ENCODE peak calls at places on chromosomes 3 and 15, in five cellular contexts. D, T, A, N and X are unnamed samples. For H3K4me1, the result is how much of the 10 kb centered on the place peaks cover.

GRCh38 chr3:38112378-38112761 is 24.6 kb downstream of the ACAA1 start:
- DNase-seq in D (no peak), T (peak), A (peak), N (no peak), X (no peak)

GRCh38 chr15:72859023-72859756 is 75.6 kb upstream of the ADPGK start:
- DNase-seq in D (no peak), T (no peak), A (no peak), N (no peak), X (no peak)

GRCh38 chr3:11236588-11237461 is 35.4 kb upstream of the ATG7 start:
- DNase-seq in D (peak), T (no peak), A (peak), N (peak), X (peak)

GRCh38 chr3:69738291-69738690 is 973 bp upstream of the MITF start:
- DNase-seq in D (no peak), T (no peak), A (no peak), N (no peak), X (no peak)

GRCh38 chr3:32872487-32873382 is 54.9 kb downstream of the TRIM71 start:
- DNase-seq in D (peak), T (peak), A (peak), N (no peak), X (peak)

GRCh38 chr3:134299185-134299887 is 48.7 kb upstream of the RYK start:
- DNase-seq in D (peak), T (no peak), A (no peak), N (no peak), X (no peak)

GRCh38 chr15:72365844-72366243 is 10.0 kb downstream of the HEXA start:
- DNase-seq in D (no peak), T (no peak), A (no peak), N (no peak), X (no peak)

GRCh38 chr3:18008706-18009363 is 266.4 kb upstream of the TBC1D5 start:
- DNase-seq in D (no peak), T (no peak), A (no peak), N (peak), X (no peak)

GRCh38 chr3:162774613-162775100 is 1278.0 kb downstream of the OTOL1 start:
- DNase-seq in D (no peak), T (no peak), A (no peak), N (no peak), X (no peak)

GRCh38 chr15:85554852-85555521 is 174.6 kb downstream of the AKAP13 start:
- DNase-seq in D (no peak), T (no peak), A (no peak), N (no peak), X (peak)

DNA sequence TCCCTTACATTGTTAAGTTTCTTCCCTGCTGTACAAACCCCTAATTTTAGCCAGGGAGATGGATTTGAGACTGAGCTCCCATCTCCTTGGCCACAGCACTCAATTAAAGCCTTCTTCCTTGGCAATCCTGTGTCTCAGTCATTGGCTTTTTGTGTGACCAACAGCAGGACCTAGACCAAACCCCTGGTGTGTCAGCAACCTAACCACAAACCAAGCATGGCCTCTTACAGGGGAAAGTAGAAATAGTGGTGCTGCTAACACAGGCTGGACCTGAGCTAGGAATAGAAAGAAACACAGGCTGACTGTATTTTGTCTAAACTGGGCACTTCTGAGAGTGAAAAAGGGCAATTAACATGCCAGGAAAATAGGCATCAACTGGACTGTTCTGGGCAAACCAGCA is 37.9 kb downstream of the PPCDC start:
- DNase-seq in D (no peak), T (no peak), A (no peak), N (peak), X (no peak)
- H3K4me1 ChIP-seq in D (under half), T (under half), A (under half), N (under half), X (under half)

DNA sequence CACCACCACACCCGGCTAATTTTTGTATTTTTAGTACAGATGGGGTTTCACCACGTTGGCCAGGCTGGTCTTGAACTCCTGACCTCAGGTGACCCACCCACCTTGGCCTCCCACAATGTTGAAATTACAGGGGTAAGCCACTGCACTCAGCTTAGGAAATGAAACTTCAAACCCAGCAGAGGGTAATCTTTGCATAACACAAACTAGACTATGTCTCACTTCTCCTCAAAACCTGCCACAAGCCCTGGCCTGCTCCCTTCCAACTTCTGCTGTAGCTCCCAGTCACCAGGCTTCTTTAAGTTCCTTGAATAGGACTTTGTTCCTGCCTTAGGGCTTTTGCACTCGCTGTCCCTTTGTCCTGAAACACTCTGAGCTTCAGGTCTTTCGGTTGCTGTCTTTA is 39.2 kb upstream of the SEMA4B start:
- DNase-seq in D (no peak), T (no peak), A (no peak), N (no peak), X (no peak)
- H3K4me1 ChIP-seq in D (under half), T (under half), A (half or more), N (under half), X (half or more)

GRCh38 chr15:49673861-49674260 is 53.0 kb downstream of the DTWD1 start:
- DNase-seq in D (no peak), T (no peak), A (no peak), N (no peak), X (no peak)
- H3K4me1 ChIP-seq in D (under half), T (under half), A (under half), N (under half), X (under half)

GRCh38 chr3:50323614-50324199 is 1.2 kb upstream of the HYAL2 start:
- DNase-seq in D (no peak), T (no peak), A (peak), N (peak), X (no peak)

GRCh38 chr3:50323092-50323600 is 601 bp upstream of the HYAL2 start:
- DNase-seq in D (no peak), T (no peak), A (no peak), N (peak), X (no peak)

GRCh38 chr3:50325497-50326181 is 2.4 kb downstream of the TUSC2 start:
- DNase-seq in D (no peak), T (no peak), A (no peak), N (no peak), X (no peak)

GRCh38 chr3:50326182-50326541 is 1.9 kb downstream of the TUSC2 start:
- DNase-seq in D (no peak), T (no peak), A (no peak), N (no peak), X (no peak)

DNA sequence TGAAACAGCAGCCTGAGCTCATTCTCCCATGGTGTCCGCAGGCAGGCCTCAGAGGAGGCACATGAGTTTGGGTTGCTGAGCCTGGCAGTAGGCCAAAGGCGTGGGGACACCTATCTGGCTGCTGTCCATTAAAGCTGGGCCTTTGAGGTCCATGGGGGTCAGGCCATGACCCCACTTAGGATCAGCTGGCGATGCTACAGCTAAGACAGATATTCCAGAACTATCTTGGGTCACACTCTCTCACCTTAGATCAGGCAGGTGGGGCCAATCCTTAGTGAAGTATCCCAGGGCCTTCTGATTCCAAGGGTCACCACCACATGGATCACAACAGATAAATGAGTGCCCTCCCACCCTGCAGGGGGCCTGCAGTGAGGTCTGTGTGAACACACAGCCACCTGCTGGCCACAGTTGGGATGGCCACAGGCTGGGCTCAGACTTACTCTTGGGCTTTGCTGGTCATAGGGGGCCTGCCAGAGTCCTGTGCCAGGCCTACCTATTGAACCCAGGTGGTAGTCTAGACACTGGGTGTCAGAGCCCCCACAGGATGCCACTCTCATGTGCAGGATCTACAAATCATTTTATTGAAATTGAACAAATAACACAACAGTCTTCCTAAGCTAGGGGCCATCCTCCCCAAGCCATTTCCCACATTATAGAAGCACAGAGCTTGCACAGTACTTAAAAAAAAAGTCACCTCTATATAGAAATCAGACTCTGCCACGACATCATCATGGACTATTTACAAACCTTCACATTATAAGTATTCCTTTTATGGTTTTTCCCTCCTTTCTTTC is 2.0 kb upstream of the HYAL2 start:
- DNase-seq in D (peak), T (no peak), A (peak), N (peak), X (peak)
- H3K4me1 ChIP-seq in D (under half), T (half or more), A (half or more), N (half or more), X (under half)

DNA sequence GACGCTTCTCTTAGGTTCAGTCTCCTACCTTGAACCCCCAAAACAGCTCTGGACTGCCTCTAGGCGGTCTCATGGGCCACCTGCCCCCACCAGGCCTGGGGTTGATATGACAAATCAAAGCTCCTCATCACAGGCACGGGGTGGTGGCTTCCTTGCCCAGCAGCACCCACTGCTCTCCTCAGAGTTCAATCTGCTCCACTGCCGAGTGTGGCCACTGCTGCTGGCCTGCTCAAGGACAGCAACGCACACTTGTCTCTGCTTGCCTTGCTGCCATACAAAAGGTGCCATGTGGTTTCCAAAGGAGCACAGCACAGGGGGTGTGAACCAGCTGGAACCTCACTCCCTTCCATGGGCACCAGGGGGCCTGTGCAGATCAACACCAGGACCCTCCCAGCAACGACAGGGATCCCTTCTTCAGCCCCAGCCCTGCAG is 10.2 kb downstream of the KBTBD13 start:
- DNase-seq in D (no peak), T (peak), A (peak), N (no peak), X (no peak)
- H3K4me1 ChIP-seq in D (under half), T (half or more), A (half or more), N (half or more), X (half or more)

GRCh38 chr15:83290236-83290635 is 5.8 kb upstream of the BNC1 start:
- DNase-seq in D (no peak), T (no peak), A (no peak), N (no peak), X (no peak)
- H3K4me1 ChIP-seq in D (under half), T (under half), A (under half), N (under half), X (under half)

DNA sequence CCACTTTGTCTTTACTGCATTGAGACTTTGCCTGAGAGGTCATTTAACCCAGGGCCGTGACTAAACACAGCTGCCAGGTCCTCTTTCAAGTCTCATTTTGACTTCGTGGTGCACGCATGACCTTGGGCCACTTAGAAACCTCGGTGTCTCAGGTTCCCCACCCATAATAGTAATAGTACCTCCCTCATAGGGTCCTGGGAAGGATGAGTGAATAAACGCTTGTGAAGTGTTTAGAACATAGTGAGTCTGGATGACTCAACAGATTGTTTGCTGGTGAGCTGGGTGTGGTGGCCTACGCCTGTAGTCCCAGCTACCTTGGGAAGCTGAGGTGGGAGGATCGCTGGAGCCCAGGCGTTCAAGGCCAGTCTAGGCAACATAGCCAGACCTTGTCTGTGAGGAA is 56.3 kb downstream of the BDH1 start:
- DNase-seq in D (no peak), T (no peak), A (no peak), N (no peak), X (no peak)
- H3K4me1 ChIP-seq in D (under half), T (under half), A (under half), N (under half), X (under half)

DNA sequence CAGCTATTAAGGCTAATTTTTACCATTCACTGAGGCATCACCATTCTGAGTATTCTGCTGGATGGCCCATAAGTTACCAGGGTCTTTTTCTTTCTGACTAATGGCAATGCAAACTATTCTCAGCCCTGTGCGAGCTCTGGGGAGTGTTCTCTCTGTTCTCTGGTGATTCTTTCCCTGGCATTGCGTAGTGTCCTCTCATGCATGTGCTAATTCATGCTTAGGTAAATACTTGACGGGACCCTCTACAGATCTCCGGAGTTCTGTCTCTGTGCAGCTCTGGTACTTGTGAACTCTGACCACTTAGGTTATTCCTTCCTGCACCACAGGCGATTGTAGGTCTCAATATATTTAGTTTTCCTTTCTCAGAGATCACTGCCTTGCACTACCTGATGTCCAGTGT is 34.8 kb downstream of the UBE2E1 start:
- DNase-seq in D (no peak), T (no peak), A (no peak), N (no peak), X (peak)
- H3K4me1 ChIP-seq in D (under half), T (under half), A (under half), N (under half), X (under half)

GRCh38 chr3:71885001-71885400 is 100.1 kb upstream of the PROK2 start:
- DNase-seq in D (no peak), T (no peak), A (no peak), N (no peak), X (no peak)
- H3K4me1 ChIP-seq in D (under half), T (under half), A (under half), N (under half), X (under half)

DNA sequence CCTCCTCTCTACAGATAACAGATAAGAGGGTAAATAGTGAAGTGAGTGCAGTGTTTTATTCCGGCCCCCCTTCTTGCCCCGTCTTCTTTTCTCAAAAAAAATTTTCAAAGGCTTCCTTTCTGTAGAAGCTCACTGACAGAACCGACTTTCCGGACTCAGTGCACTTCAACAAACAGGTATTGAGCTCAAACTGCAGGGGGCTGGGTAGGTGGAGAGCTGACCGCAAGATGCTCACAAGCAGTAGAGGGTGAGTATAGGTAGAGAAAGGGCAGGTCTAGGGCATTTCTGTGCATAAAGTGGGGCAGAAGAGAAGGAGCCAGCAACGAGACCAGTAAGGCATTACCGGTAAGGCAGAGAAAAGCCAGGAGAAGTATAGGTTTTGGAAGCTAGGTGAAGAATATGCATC is 97.2 kb downstream of the ST6GAL1 start:
- DNase-seq in D (no peak), T (no peak), A (no peak), N (no peak), X (no peak)
- H3K4me1 ChIP-seq in D (under half), T (under half), A (under half), N (under half), X (under half)